ENCODE peak calls at places on chromosome 15, in nine cellular contexts. N is GM20000, O is OCI-LY7, F is HCT116, B is astrocyte, K is WTC11, G is left lung, M is pancreas, H is Caco-2. R is an unnamed sample.

GRCh38 chr15:26197719-26198118 is 334.6 kb upstream of the ATP10A start:
- DNase-seq in N (no peak), O (no peak), F (no peak), B (no peak), K (no peak), G (no peak), M (no peak), H (no peak), R (no peak)

GRCh38 chr15:81356252-81356651 is 17.8 kb downstream of the TMC3 start:
- DNase-seq in N (no peak), O (no peak), F (no peak), B (no peak), K (no peak), G (no peak), M (no peak), H (no peak), R (no peak)

GRCh38 chr15:31488437-31489204 is 162.0 kb downstream of the KLF13 start:
- DNase-seq in N (peak; percentile 85), O (peak; percentile 83), F (peak; percentile 80), B (peak; percentile 81), K (peak; percentile 53), G (no peak), M (peak; percentile 44), H (peak; percentile 60), R (peak; percentile 83)

GRCh38 chr15:51281368-51281967 is 56.9 kb downstream of the CYP19A1 start:
- DNase-seq in N (peak; percentile 71), O (peak; percentile 14), F (peak; percentile 22), B (no peak), K (peak; percentile 80), G (peak; percentile 81), M (peak; percentile 52), H (peak; percentile 51), R (no peak)

GRCh38 chr15:53193149-53193548 is 403.0 kb upstream of the ONECUT1 start:
- DNase-seq in N (peak; percentile 9), O (peak; percentile 3), F (no peak), B (peak; percentile 6), K (no peak), G (no peak), M (no peak), H (peak; percentile 25), R (no peak)

GRCh38 chr15:38509152-38509551 is 55.2 kb downstream of the FAM98B start:
- DNase-seq in N (no peak), O (no peak), F (no peak), B (no peak), K (no peak), G (no peak), M (no peak), H (no peak), R (no peak)

GRCh38 chr15:23472033-23472432 is 25.0 kb upstream of the GOLGA6L2 start:
- DNase-seq in N (no peak), O (no peak), F (no peak), B (no peak), K (no peak), G (no peak), M (no peak), H (no peak), R (no peak)

GRCh38 chr15:80798911-80799310 is 19.7 kb downstream of the CEMIP start:
- DNase-seq in N (no peak), O (no peak), F (no peak), B (no peak), K (no peak), G (no peak), M (no peak), H (no peak), R (no peak)

GRCh38 chr15:71011503-71012155 is 103.6 kb upstream of the THSD4 start:
- DNase-seq in N (peak; percentile 7), O (peak; percentile 2), F (peak; percentile 28), B (peak; percentile 64), K (no peak), G (no peak), M (no peak), H (peak; percentile 11), R (no peak)

GRCh38 chr15:32828507-32829186 is 110.8 kb downstream of the GREM1 start:
- DNase-seq in N (no peak), O (no peak), F (no peak), B (peak; percentile 88), K (no peak), G (no peak), M (no peak), H (no peak), R (no peak)

GRCh38 chr15:62190257-62190656 is 25.2 kb upstream of the C2CD4B start:
- DNase-seq in N (no peak), O (no peak), F (no peak), B (no peak), K (no peak), G (no peak), M (no peak), H (no peak), R (no peak)

GRCh38 chr15:101242160-101242998 is 9.5 kb downstream of the CHSY1 start:
- DNase-seq in N (peak; percentile 74), O (peak; percentile 73), F (no peak), B (peak; percentile 68), K (no peak), G (no peak), M (no peak), H (no peak), R (peak; percentile 71)

GRCh38 chr15:68808770-68809169 is 11.9 kb downstream of the ANP32A start:
- DNase-seq in N (no peak), O (no peak), F (no peak), B (no peak), K (no peak), G (no peak), M (no peak), H (no peak), R (no peak)

GRCh38 chr15:36877294-36877693 is 223.1 kb downstream of the MEIS2 start:
- DNase-seq in N (no peak), O (no peak), F (no peak), B (no peak), K (no peak), G (no peak), M (no peak), H (no peak), R (peak; percentile 10)

GRCh38 chr15:31296304-31297220 is 30.1 kb upstream of the KLF13 start:
- DNase-seq in N (no peak), O (no peak), F (no peak), B (no peak), K (no peak), G (peak; percentile 87), M (peak; percentile 74), H (peak; percentile 92), R (no peak)

GRCh38 chr15:62618432-62618831 is 424.1 kb upstream of the TPM1 start:
- DNase-seq in N (no peak), O (no peak), F (no peak), B (peak; percentile 88), K (no peak), G (no peak), M (no peak), H (no peak), R (no peak)

GRCh38 chr15:70206668-70207067 is 109.0 kb upstream of the TLE3 start:
- DNase-seq in N (no peak), O (no peak), F (no peak), B (no peak), K (no peak), G (no peak), M (no peak), H (no peak), R (no peak)

GRCh38 chr15:39553947-39554731 is 26.7 kb upstream of the THBS1 start:
- DNase-seq in N (no peak), O (no peak), F (no peak), B (no peak), K (no peak), G (no peak), M (no peak), H (no peak), R (no peak)

GRCh38 chr15:92001307-92001706 is 147.8 kb downstream of the SLCO3A1 start:
- DNase-seq in N (no peak), O (no peak), F (no peak), B (no peak), K (no peak), G (no peak), M (no peak), H (no peak), R (no peak)

DNA sequence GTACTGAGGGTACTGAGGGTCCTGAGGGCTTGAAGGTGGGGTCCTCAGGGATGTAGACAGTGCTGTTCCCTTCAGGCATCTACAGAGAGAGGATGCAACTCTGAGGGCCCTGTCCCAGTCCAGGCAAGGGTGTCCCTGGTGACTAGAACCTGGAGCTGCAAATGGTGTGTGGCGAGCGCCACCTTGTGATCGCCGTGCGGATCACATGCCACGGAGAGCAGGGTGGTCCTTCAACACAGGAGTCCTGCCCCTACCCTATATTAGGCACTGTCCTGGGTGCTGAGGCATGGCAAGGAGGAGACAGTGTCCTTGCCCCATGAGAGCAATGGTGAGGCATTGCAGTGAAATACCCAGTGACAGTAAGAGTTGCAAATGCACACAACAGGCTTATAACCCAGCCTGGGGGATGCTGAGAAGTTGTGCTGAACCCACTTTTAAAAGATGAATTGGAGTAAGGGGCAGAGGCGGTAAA is 23.6 kb downstream of the RHCG start:
- DNase-seq in N (peak; percentile 86), O (peak; percentile 70), F (peak; percentile 48), B (peak; percentile 8), K (peak; percentile 95), G (no peak), M (peak; percentile 59), H (peak; percentile 89), R (peak; percentile 87)
- TF ChIP-seq CTCF in N (peak; percentile 74), O (peak; percentile 94), F (peak; percentile 86), B (peak; percentile 78), K (peak; percentile 86), G (peak; percentile 43), M (no peak), H (peak; percentile 91), R (peak; percentile 93)

GRCh38 chr15:85579957-85580694 is 199.7 kb downstream of the AKAP13 start:
- DNase-seq in N (no peak), O (no peak), F (no peak), B (peak; percentile 67), K (no peak), G (no peak), M (peak; percentile 63), H (no peak), R (no peak)
- TF ChIP-seq CTCF in N (no peak), O (peak; percentile 41), F (no peak), B (no peak), K (no peak), G (no peak), M (no peak), H (no peak), R (no peak)

GRCh38 chr15:84981054-84981710 is 474 bp upstream of the PDE8A start:
- DNase-seq in N (peak; percentile 99), O (peak; percentile 98), F (peak; percentile 92), B (peak; percentile 92), K (peak; percentile 94), G (peak; percentile 100), M (peak; percentile 97), H (peak; percentile 98), R (peak; percentile 100)
- TF ChIP-seq CTCF in N (no peak), O (no peak), F (no peak), B (no peak), K (no peak), G (peak; percentile 65), M (peak; percentile 27), H (peak; percentile 6), R (no peak)

DNA sequence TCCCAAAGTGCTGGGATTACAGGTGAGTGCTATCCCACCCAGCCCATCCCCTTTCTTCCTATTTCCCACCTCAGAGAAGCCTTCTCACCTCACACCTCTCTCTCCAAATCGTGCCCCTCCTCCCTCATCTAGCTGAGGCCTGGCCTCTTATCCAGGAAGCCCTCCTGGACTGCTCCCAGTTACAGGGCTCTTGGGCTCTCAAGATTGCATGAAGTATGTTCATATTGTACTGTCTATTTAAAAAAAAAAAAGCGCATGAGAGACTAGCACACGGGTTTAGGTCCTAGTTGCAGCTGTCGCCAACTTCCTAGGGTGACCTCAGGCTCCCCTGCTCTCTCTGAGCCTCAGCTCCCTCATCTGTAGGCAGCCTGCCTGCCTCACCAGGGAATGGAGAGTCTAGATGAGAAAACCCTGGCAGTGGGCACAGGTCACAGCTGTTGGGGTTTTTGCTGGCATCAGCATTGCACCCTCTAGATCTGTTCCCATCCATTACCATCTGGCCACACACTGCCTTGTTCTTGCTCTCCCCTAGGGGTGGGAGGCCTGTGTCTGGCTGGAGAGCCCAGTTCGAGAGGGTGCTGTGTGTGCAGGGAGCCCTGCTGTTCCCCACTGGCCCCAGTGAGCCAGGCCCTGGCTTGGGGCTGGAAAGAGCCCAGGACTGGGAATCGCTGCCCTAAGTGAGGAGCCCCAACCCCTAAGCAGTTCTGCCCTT is 24.2 kb upstream of the C15orf39 start:
- DNase-seq in N (no peak), O (no peak), F (no peak), B (no peak), K (no peak), G (no peak), M (no peak), H (no peak), R (no peak)
- TF ChIP-seq CTCF in N (no peak), O (no peak), F (no peak), B (no peak), K (no peak), G (no peak), M (no peak), H (no peak), R (no peak)

R was measured in GM13977.